ENCODE peak calls at places on chromosomes 3 and 15, in four cellular contexts. O is GM20000, E is non-pigmented ciliary epithelial cell, M is NCI-H1105. S is an unnamed sample.

GRCh38 chr15:62392411-62392810 is 227.3 kb upstream of the C2CD4B start:
- DNase-seq in O (peak; percentile 18), E (no peak), M (no peak), S (no peak)

GRCh38 chr15:101578443-101578894 is 73.7 kb downstream of the TM2D3 start:
- DNase-seq in O (peak; percentile 47), E (no peak), M (no peak), S (no peak)

GRCh38 chr3:178083906-178084823 is 452.1 kb upstream of the KCNMB2 start:
- DNase-seq in O (no peak), E (no peak), M (peak; percentile 57), S (no peak)

GRCh38 chr3:140363801-140364200 is 314.1 kb upstream of the TRIM42 start:
- DNase-seq in O (no peak), E (no peak), M (peak; percentile 26), S (no peak)

GRCh38 chr3:132892956-132893355 is 145.2 kb upstream of the TMEM108 start:
- DNase-seq in O (no peak), E (no peak), M (no peak), S (no peak)

GRCh38 chr15:93202405-93202804 is 113.4 kb upstream of the RGMA start:
- DNase-seq in O (no peak), E (no peak), M (no peak), S (no peak)

GRCh38 chr15:56042982-56043980 is 49.9 kb upstream of the NEDD4 start:
- DNase-seq in O (peak; percentile 8), E (no peak), M (no peak), S (no peak)

GRCh38 chr3:84836961-84837360 is 121.8 kb upstream of the CADM2 start:
- DNase-seq in O (no peak), E (no peak), M (peak; percentile 96), S (no peak)